ENCODE peak calls at places on chromosome 15, in six cellular contexts. One of them, this sample, is unnamed.

GRCh38 chr15:51185213-51185619 is 90.5 kb upstream of the TNFAIP8L3 start:
- DNase-seq in PC-3: no peak
- DNase-seq in CD8-positive, alpha-beta memory T cell: no peak
- DNase-seq in tibial artery: no peak
- DNase-seq in OCI-LY7: no peak
- DNase-seq in thyroid gland: no peak
- DNase-seq in this sample: peak; percentile 41

GRCh38 chr15:100525894-100526512 is 2.7 kb downstream of the CERS3 start:
- DNase-seq in PC-3: no peak
- DNase-seq in CD8-positive, alpha-beta memory T cell: no peak
- DNase-seq in tibial artery: peak; percentile 83
- DNase-seq in OCI-LY7: no peak
- DNase-seq in thyroid gland: peak; percentile 82
- DNase-seq in this sample: no peak

GRCh38 chr15:94135748-94136147 is 95.6 kb upstream of the MCTP2 start:
- DNase-seq in PC-3: peak; percentile 15
- DNase-seq in CD8-positive, alpha-beta memory T cell: no peak
- DNase-seq in tibial artery: no peak
- DNase-seq in OCI-LY7: peak; percentile 4
- DNase-seq in thyroid gland: no peak
- DNase-seq in this sample: no peak

GRCh38 chr15:89378699-89379422 is 44.2 kb upstream of the POLG start:
- DNase-seq in PC-3: no peak
- DNase-seq in CD8-positive, alpha-beta memory T cell: no peak
- DNase-seq in tibial artery: no peak
- DNase-seq in OCI-LY7: no peak
- DNase-seq in thyroid gland: no peak
- DNase-seq in this sample: no peak

GRCh38 chr15:70356062-70356860 is 258.5 kb upstream of the TLE3 start:
- DNase-seq in PC-3: no peak
- DNase-seq in CD8-positive, alpha-beta memory T cell: no peak
- DNase-seq in tibial artery: no peak
- DNase-seq in OCI-LY7: no peak
- DNase-seq in thyroid gland: peak; percentile 53
- DNase-seq in this sample: no peak

GRCh38 chr15:82021992-82022391 is 23.8 kb downstream of the MEX3B start:
- DNase-seq in PC-3: no peak
- DNase-seq in CD8-positive, alpha-beta memory T cell: no peak
- DNase-seq in tibial artery: no peak
- DNase-seq in OCI-LY7: no peak
- DNase-seq in thyroid gland: peak; percentile 8
- DNase-seq in this sample: no peak

GRCh38 chr15:82942691-82943090 is 9.8 kb downstream of the HOMER2 start:
- DNase-seq in PC-3: peak; percentile 99
- DNase-seq in CD8-positive, alpha-beta memory T cell: no peak
- DNase-seq in tibial artery: no peak
- DNase-seq in OCI-LY7: no peak
- DNase-seq in thyroid gland: peak; percentile 97
- DNase-seq in this sample: no peak

GRCh38 chr15:75785771-75786563 is 57.3 kb upstream of the UBE2Q2 start:
- DNase-seq in PC-3: no peak
- DNase-seq in CD8-positive, alpha-beta memory T cell: no peak
- DNase-seq in tibial artery: no peak
- DNase-seq in OCI-LY7: no peak
- DNase-seq in thyroid gland: no peak
- DNase-seq in this sample: no peak

GRCh38 chr15:91482799-91483198 is 370.7 kb upstream of the SLCO3A1 start:
- DNase-seq in PC-3: no peak
- DNase-seq in CD8-positive, alpha-beta memory T cell: no peak
- DNase-seq in tibial artery: no peak
- DNase-seq in OCI-LY7: no peak
- DNase-seq in thyroid gland: no peak
- DNase-seq in this sample: no peak

GRCh38 chr15:73049564-73050215 is 2.6 kb upstream of the NEO1 start:
- DNase-seq in PC-3: no peak
- DNase-seq in CD8-positive, alpha-beta memory T cell: no peak
- DNase-seq in tibial artery: no peak
- DNase-seq in OCI-LY7: no peak
- DNase-seq in thyroid gland: no peak
- DNase-seq in this sample: no peak

GRCh38 chr15:37679627-37680026 is 254.8 kb upstream of the TMCO5A start:
- DNase-seq in PC-3: no peak
- DNase-seq in CD8-positive, alpha-beta memory T cell: no peak
- DNase-seq in tibial artery: no peak
- DNase-seq in OCI-LY7: no peak
- DNase-seq in thyroid gland: no peak
- DNase-seq in this sample: no peak

GRCh38 chr15:75209289-75209676 is 7.6 kb downstream of the C15orf39 start:
- DNase-seq in PC-3: no peak
- DNase-seq in CD8-positive, alpha-beta memory T cell: no peak
- DNase-seq in tibial artery: no peak
- DNase-seq in OCI-LY7: no peak
- DNase-seq in thyroid gland: no peak
- DNase-seq in this sample: no peak

GRCh38 chr15:71093089-71094024 is 21.9 kb upstream of the THSD4 start:
- DNase-seq in PC-3: peak; percentile 89
- DNase-seq in CD8-positive, alpha-beta memory T cell: no peak
- DNase-seq in tibial artery: no peak
- DNase-seq in OCI-LY7: no peak
- DNase-seq in thyroid gland: peak; percentile 52
- DNase-seq in this sample: no peak

GRCh38 chr15:57251308-57251707 is 125.0 kb upstream of the CGNL1 start:
- DNase-seq in PC-3: peak; percentile 3
- DNase-seq in CD8-positive, alpha-beta memory T cell: no peak
- DNase-seq in tibial artery: no peak
- DNase-seq in OCI-LY7: no peak
- DNase-seq in thyroid gland: no peak
- DNase-seq in this sample: no peak

GRCh38 chr15:77421370-77421700 is 647 bp downstream of the HMG20A start:
- DNase-seq in PC-3: peak; percentile 7
- DNase-seq in CD8-positive, alpha-beta memory T cell: no peak
- DNase-seq in tibial artery: no peak
- DNase-seq in OCI-LY7: peak; percentile 69
- DNase-seq in thyroid gland: peak; percentile 20
- DNase-seq in this sample: peak; percentile 23

GRCh38 chr15:66452971-66453580 is 44.5 kb downstream of the SNAPC5 start:
- DNase-seq in PC-3: no peak
- DNase-seq in CD8-positive, alpha-beta memory T cell: no peak
- DNase-seq in tibial artery: no peak
- DNase-seq in OCI-LY7: peak; percentile 19
- DNase-seq in thyroid gland: no peak
- DNase-seq in this sample: no peak

GRCh38 chr15:80265021-80265420 is 13.0 kb upstream of the CTXND1 start:
- DNase-seq in PC-3: peak; percentile 25
- DNase-seq in CD8-positive, alpha-beta memory T cell: no peak
- DNase-seq in tibial artery: peak; percentile 37
- DNase-seq in OCI-LY7: no peak
- DNase-seq in thyroid gland: no peak
- DNase-seq in this sample: no peak

GRCh38 chr15:68650901-68651709 is 72.3 kb downstream of the CORO2B start:
- DNase-seq in PC-3: peak; percentile 35
- DNase-seq in CD8-positive, alpha-beta memory T cell: peak; percentile 15
- DNase-seq in tibial artery: peak; percentile 67
- DNase-seq in OCI-LY7: peak; percentile 62
- DNase-seq in thyroid gland: peak; percentile 62
- DNase-seq in this sample: no peak

GRCh38 chr15:101171954-101172353 is 79.9 kb downstream of the CHSY1 start:
- DNase-seq in PC-3: no peak
- DNase-seq in CD8-positive, alpha-beta memory T cell: no peak
- DNase-seq in tibial artery: no peak
- DNase-seq in OCI-LY7: no peak
- DNase-seq in thyroid gland: no peak
- DNase-seq in this sample: no peak

GRCh38 chr15:49460411-49460941 is 37.4 kb downstream of the FGF7 start:
- DNase-seq in PC-3: no peak
- DNase-seq in CD8-positive, alpha-beta memory T cell: no peak
- DNase-seq in tibial artery: no peak
- DNase-seq in OCI-LY7: no peak
- DNase-seq in thyroid gland: no peak
- DNase-seq in this sample: no peak

GRCh38 chr15:50880651-50881114 is 27.8 kb upstream of the AP4E1 start:
- DNase-seq in PC-3: peak; percentile 15
- DNase-seq in CD8-positive, alpha-beta memory T cell: no peak
- DNase-seq in tibial artery: no peak
- DNase-seq in OCI-LY7: peak; percentile 60
- DNase-seq in thyroid gland: no peak
- DNase-seq in this sample: peak; percentile 24

GRCh38 chr15:59281699-59282098 is 75.1 kb downstream of the LDHAL6B start:
- DNase-seq in PC-3: no peak
- DNase-seq in CD8-positive, alpha-beta memory T cell: no peak
- DNase-seq in tibial artery: no peak
- DNase-seq in OCI-LY7: no peak
- DNase-seq in thyroid gland: no peak
- DNase-seq in this sample: no peak

GRCh38 chr15:89406756-89407650 is 72.4 kb upstream of the POLG start:
- DNase-seq in PC-3: no peak
- DNase-seq in CD8-positive, alpha-beta memory T cell: no peak
- DNase-seq in tibial artery: no peak
- DNase-seq in OCI-LY7: no peak
- DNase-seq in thyroid gland: no peak
- DNase-seq in this sample: no peak

GRCh38 chr15:48121849-48122248 is 1.1 kb downstream of the SLC24A5 start:
- DNase-seq in PC-3: no peak
- DNase-seq in CD8-positive, alpha-beta memory T cell: no peak
- DNase-seq in tibial artery: no peak
- DNase-seq in OCI-LY7: no peak
- DNase-seq in thyroid gland: no peak
- DNase-seq in this sample: no peak

GRCh38 chr15:48940508-48940907 is 23.2 kb downstream of the SHC4 start:
- DNase-seq in PC-3: peak; percentile 86
- DNase-seq in CD8-positive, alpha-beta memory T cell: no peak
- DNase-seq in tibial artery: no peak
- DNase-seq in OCI-LY7: no peak
- DNase-seq in thyroid gland: no peak
- DNase-seq in this sample: no peak

GRCh38 chr15:38154837-38155236 is 97.8 kb upstream of the SPRED1 start:
- DNase-seq in PC-3: no peak
- DNase-seq in CD8-positive, alpha-beta memory T cell: no peak
- DNase-seq in tibial artery: no peak
- DNase-seq in OCI-LY7: no peak
- DNase-seq in thyroid gland: no peak
- DNase-seq in this sample: no peak

GRCh38 chr15:82968066-82968465 is 15.5 kb upstream of the HOMER2 start:
- DNase-seq in PC-3: no peak
- DNase-seq in CD8-positive, alpha-beta memory T cell: no peak
- DNase-seq in tibial artery: no peak
- DNase-seq in OCI-LY7: no peak
- DNase-seq in thyroid gland: no peak
- DNase-seq in this sample: no peak

GRCh38 chr15:69807752-69808151 is 290.0 kb downstream of the TLE3 start:
- DNase-seq in PC-3: peak; percentile 77
- DNase-seq in CD8-positive, alpha-beta memory T cell: no peak
- DNase-seq in tibial artery: peak; percentile 80
- DNase-seq in OCI-LY7: no peak
- DNase-seq in thyroid gland: no peak
- DNase-seq in this sample: no peak

GRCh38 chr15:60935130-60935529 is 294.0 kb downstream of the RORA start:
- DNase-seq in PC-3: no peak
- DNase-seq in CD8-positive, alpha-beta memory T cell: no peak
- DNase-seq in tibial artery: no peak
- DNase-seq in OCI-LY7: no peak
- DNase-seq in thyroid gland: no peak
- DNase-seq in this sample: no peak

GRCh38 chr15:60932051-60932915 is 296.8 kb downstream of the RORA start:
- DNase-seq in PC-3: peak; percentile 88
- DNase-seq in CD8-positive, alpha-beta memory T cell: peak; percentile 34
- DNase-seq in tibial artery: peak; percentile 72
- DNase-seq in OCI-LY7: no peak
- DNase-seq in thyroid gland: peak; percentile 11
- DNase-seq in this sample: peak; percentile 19

GRCh38 chr15:60933914-60934885 is 294.9 kb downstream of the RORA start:
- DNase-seq in PC-3: no peak
- DNase-seq in CD8-positive, alpha-beta memory T cell: no peak
- DNase-seq in tibial artery: no peak
- DNase-seq in OCI-LY7: no peak
- DNase-seq in thyroid gland: no peak
- DNase-seq in this sample: peak; percentile 73

GRCh38 chr15:60937278-60937677 is 291.8 kb downstream of the RORA start:
- DNase-seq in PC-3: no peak
- DNase-seq in CD8-positive, alpha-beta memory T cell: no peak
- DNase-seq in tibial artery: no peak
- DNase-seq in OCI-LY7: no peak
- DNase-seq in thyroid gland: no peak
- DNase-seq in this sample: no peak

GRCh38 chr15:60936186-60936585 is 292.9 kb downstream of the RORA start:
- DNase-seq in PC-3: no peak
- DNase-seq in CD8-positive, alpha-beta memory T cell: no peak
- DNase-seq in tibial artery: no peak
- DNase-seq in OCI-LY7: no peak
- DNase-seq in thyroid gland: no peak
- DNase-seq in this sample: no peak
- H3K4me3 ChIP-seq in PC-3: no peak overlapping the region
- H3K4me3 ChIP-seq in CD8-positive, alpha-beta memory T cell: no peak overlapping the region
- H3K4me3 ChIP-seq in tibial artery: no peak overlapping the region
- H3K4me3 ChIP-seq in OCI-LY7: no peak overlapping the region
- H3K4me3 ChIP-seq in thyroid gland: no peak overlapping the region
- H3K4me3 ChIP-seq in this sample: no peak overlapping the region

GRCh38 chr15:85494035-85494793 is 113.8 kb downstream of the AKAP13 start:
- DNase-seq in PC-3: peak; percentile 95
- DNase-seq in CD8-positive, alpha-beta memory T cell: no peak
- DNase-seq in tibial artery: no peak
- DNase-seq in OCI-LY7: no peak
- DNase-seq in thyroid gland: peak; percentile 21
- DNase-seq in this sample: no peak
- H3K4me3 ChIP-seq in PC-3: peak overlapping the region; percentile 42
- H3K4me3 ChIP-seq in CD8-positive, alpha-beta memory T cell: no peak overlapping the region
- H3K4me3 ChIP-seq in tibial artery: no peak overlapping the region
- H3K4me3 ChIP-seq in OCI-LY7: no peak overlapping the region
- H3K4me3 ChIP-seq in thyroid gland: no peak overlapping the region
- H3K4me3 ChIP-seq in this sample: no peak overlapping the region

GRCh38 chr15:40080847-40081246 is 27.8 kb downstream of the BMF start:
- DNase-seq in PC-3: no peak
- DNase-seq in CD8-positive, alpha-beta memory T cell: no peak
- DNase-seq in tibial artery: peak; percentile 13
- DNase-seq in OCI-LY7: no peak
- DNase-seq in thyroid gland: no peak
- DNase-seq in this sample: no peak
- H3K4me3 ChIP-seq in PC-3: no peak overlapping the region
- H3K4me3 ChIP-seq in CD8-positive, alpha-beta memory T cell: no peak overlapping the region
- H3K4me3 ChIP-seq in tibial artery: no peak overlapping the region
- H3K4me3 ChIP-seq in OCI-LY7: no peak overlapping the region
- H3K4me3 ChIP-seq in thyroid gland: no peak overlapping the region
- H3K4me3 ChIP-seq in this sample: no peak overlapping the region

GRCh38 chr15:45306105-45306504 is 54.1 kb downstream of the SLC28A2 start:
- DNase-seq in PC-3: no peak
- DNase-seq in CD8-positive, alpha-beta memory T cell: no peak
- DNase-seq in tibial artery: no peak
- DNase-seq in OCI-LY7: no peak
- DNase-seq in thyroid gland: no peak
- DNase-seq in this sample: no peak

GRCh38 chr15:45307230-45307924 is 55.3 kb downstream of the SLC28A2 start:
- DNase-seq in PC-3: peak; percentile 71
- DNase-seq in CD8-positive, alpha-beta memory T cell: no peak
- DNase-seq in tibial artery: no peak
- DNase-seq in OCI-LY7: peak; percentile 33
- DNase-seq in thyroid gland: no peak
- DNase-seq in this sample: peak; percentile 28
- H3K4me3 ChIP-seq in PC-3: peak overlapping the region; percentile 42
- H3K4me3 ChIP-seq in CD8-positive, alpha-beta memory T cell: peak overlapping the region; percentile 47
- H3K4me3 ChIP-seq in tibial artery: peak overlapping the region; percentile 26
- H3K4me3 ChIP-seq in OCI-LY7: no peak overlapping the region
- H3K4me3 ChIP-seq in thyroid gland: no peak overlapping the region
- H3K4me3 ChIP-seq in this sample: peak overlapping the region; percentile 39

This sample was measured in Jurkat, Clone E6-1.